ENCODE peak calls at places on chromosomes 5 and 9, in four cellular contexts. L is GM12878, P is HepG2, V is K562. D is an unnamed sample.

GRCh38 chr5:133075572-133076536 is 24.0 kb downstream of the HSPA4 start:
- DNase-seq in L (no peak), P (peak), V (no peak), D (no peak)

GRCh38 chr5:142627371-142628217 is 58.3 kb downstream of the FGF1 start:
- DNase-seq in L (no peak), P (no peak), V (no peak), D (no peak)

GRCh38 chr5:173745123-173745522 is 128.7 kb upstream of the BOD1 start:
- DNase-seq in L (peak), P (no peak), V (no peak), D (peak)

GRCh38 chr9:107141967-107142366 is 141.1 kb upstream of the RAD23B start:
- DNase-seq in L (no peak), P (no peak), V (no peak), D (peak)

GRCh38 chr9:90007516-90008430 is 403.0 kb downstream of the GADD45G start:
- DNase-seq in L (no peak), P (no peak), V (no peak), D (peak)

GRCh38 chr5:64166201-64166959 is 737 bp downstream of the RNF180 start:
- DNase-seq in L (no peak), P (no peak), V (no peak), D (peak)

GRCh38 chr5:37619353-37619752 is 220.5 kb downstream of the GDNF start:
- DNase-seq in L (no peak), P (no peak), V (no peak), D (no peak)

GRCh38 chr9:3719286-3719685 is 193.5 kb upstream of the RFX3 start:
- DNase-seq in L (no peak), P (no peak), V (no peak), D (no peak)

GRCh38 chr5:141872496-141873356 is 5.5 kb downstream of the PCDH1 start:
- DNase-seq in L (no peak), P (no peak), V (no peak), D (peak)

GRCh38 chr9:79222483-79222882 is 349.3 kb upstream of the TLE4 start:
- DNase-seq in L (no peak), P (no peak), V (no peak), D (no peak)

GRCh38 chr9:137429974-137430722 is 7.0 kb downstream of the NOXA1 start:
- DNase-seq in L (no peak), P (no peak), V (peak), D (peak)

GRCh38 chr9:76519027-76519835 is 60.2 kb downstream of the GCNT1 start:
- DNase-seq in L (no peak), P (no peak), V (no peak), D (no peak)

GRCh38 chr5:36657563-36657995 is 51.2 kb downstream of the SLC1A3 start:
- DNase-seq in L (no peak), P (peak), V (no peak), D (no peak)

GRCh38 chr5:8956659-8957058 is 589.2 kb downstream of the SEMA5A start:
- DNase-seq in L (no peak), P (no peak), V (no peak), D (no peak)

GRCh38 chr9:128072144-128073021 is 4.4 kb downstream of the SLC25A25 start:
- DNase-seq in L (peak), P (no peak), V (peak), D (no peak)

GRCh38 chr5:102654559-102655354 is 100.3 kb upstream of the PAM start:
- DNase-seq in L (no peak), P (no peak), V (no peak), D (no peak)

GRCh38 chr5:71790433-71790832 is 71.4 kb downstream of the CARTPT start:
- DNase-seq in L (no peak), P (no peak), V (no peak), D (no peak)

GRCh38 chr9:136013116-136013515 is 51.9 kb upstream of the UBAC1 start:
- DNase-seq in L (no peak), P (no peak), V (no peak), D (no peak)

DNA sequence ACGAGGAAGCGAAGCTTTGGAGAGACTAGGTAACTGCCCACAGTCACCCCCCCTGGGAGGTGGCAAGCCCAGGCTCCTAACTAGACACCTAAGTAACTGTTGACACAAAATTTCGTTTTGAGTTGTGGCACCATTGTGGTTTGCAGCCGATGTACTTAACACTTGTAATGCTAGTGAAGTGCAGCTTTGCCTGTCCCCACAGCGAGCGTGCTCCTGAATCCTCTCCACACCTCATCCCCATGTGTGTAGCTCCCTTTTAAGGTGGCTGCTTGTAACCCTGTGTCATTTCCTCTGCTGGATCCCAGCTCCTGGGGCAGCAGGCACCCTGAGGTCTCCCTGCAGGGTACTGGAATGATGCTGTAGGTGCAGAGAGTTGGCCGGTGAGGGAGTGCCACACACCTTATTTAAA is 114.9 kb downstream of the TRIO start:
- DNase-seq in L (peak), P (no peak), V (no peak), D (no peak)
- H3K4me3 ChIP-seq in L (peak), P (no peak), V (no peak), D (peak)

DNA sequence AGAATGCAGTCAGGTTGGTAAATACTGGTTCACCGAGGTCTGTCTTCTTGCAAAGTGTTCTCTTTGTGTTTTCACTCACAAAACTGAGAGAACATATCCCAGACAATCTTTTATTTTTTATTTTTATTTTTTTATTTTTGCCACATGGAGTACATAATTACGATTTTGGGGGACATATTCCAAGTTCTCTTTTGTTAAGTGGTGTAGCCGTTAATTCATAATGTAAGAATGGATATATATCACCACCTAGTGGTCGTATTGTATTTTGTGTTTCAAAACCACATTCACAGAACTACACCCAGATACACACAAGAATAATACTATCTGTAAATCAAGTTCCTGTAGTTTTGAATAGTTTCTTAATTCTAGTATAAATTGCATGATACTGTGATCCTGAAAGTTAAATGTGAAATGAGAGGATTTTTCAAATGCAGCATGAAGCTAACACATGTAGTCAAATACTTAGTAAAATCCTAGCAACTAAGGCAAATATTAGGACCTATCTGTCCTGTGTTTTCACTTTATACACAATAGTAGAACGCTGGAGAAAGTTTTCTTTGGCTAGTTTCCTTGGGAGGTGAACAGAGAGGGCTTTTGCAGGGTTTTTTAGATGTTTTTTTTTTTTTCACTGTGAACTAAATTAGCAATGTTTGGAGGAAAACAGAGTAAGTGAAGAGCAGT is 92.7 kb downstream of the VCAN start:
- DNase-seq in L (no peak), P (peak), V (peak), D (peak)
- TF ChIP-seq CREB1 in L (no peak), P (no peak), V (no peak), D (no peak)

GRCh38 chr5:149358818-149359217 is 972 bp downstream of the PCYOX1L start:
- DNase-seq in L (no peak), P (no peak), V (no peak), D (no peak)
- H3K4me3 ChIP-seq in L (peak), P (no peak), V (peak), D (peak)

GRCh38 chr9:98087420-98088354 is 31.2 kb downstream of the NANS start:
- DNase-seq in L (no peak), P (no peak), V (no peak), D (peak)
- TF ChIP-seq CREB1 in L (no peak), P (no peak), V (no peak), D (peak)

DNA sequence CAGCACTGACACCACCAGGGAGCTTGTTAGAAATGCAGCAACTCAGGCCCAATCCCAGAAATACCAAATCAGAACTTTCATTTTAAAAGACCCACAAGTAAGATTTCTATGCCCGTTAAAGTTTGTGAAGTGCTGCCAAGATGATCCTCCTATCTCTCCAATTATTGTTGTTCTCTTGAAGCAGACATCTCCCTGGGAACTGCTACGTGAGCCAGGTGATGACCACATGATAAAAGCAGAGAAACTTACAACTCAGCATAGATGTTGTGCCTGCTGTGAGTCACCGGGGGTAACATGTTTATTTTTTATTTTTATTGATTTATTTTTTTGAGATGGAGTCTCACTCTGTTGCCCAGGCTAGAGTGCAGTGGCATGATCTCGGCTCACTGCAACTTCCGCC is 34.4 kb downstream of the GCNT4 start:
- DNase-seq in L (no peak), P (no peak), V (no peak), D (no peak)
- H3K4me3 ChIP-seq in L (no peak), P (no peak), V (no peak), D (no peak)

GRCh38 chr9:91060520-91061343 is 259.1 kb downstream of the SYK start:
- DNase-seq in L (no peak), P (peak), V (no peak), D (no peak)
- TF ChIP-seq CREB1 in L (no peak), P (peak), V (no peak), D (no peak)

DNA sequence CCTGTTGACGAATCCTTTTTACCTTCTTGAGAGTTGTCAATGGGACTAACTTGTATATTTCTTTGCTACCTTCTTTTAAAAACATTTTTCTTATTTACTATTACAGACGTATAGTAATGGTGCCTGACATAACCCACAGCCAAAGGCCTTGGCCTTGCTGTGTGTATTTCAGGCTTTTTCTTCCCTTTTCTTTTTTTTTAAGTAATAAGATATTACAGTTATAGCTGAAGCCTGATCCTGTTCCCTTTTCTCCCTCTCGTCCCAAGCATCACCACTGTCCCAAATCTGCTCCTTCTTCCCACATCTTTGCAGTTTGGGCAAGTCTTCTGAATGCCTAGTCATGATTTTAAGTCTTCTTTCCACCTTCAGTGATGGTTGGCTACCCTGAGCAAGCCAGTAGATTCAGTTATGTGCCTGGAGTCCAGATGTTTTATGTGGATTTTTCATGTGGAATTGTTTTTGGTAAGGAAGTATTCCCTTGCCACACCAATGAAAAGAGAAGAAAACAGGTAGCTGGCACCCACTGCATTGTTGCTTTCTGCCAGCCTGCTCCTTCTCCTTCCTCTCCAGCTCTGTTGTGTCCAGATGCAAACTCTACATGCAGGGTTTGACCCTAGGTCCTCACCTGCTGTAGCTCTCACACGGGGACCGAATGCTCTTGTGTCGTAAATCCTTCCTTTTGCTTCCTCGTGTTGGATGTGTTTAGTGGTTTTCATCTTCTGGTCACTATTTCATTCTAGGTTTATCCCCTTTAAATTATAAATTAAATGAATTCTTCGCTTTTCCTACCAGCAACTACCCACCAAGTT is 26.5 kb downstream of the ABL1 start:
- DNase-seq in L (no peak), P (no peak), V (no peak), D (no peak)
- H3K4me3 ChIP-seq in L (no peak), P (no peak), V (no peak), D (no peak)

DNA sequence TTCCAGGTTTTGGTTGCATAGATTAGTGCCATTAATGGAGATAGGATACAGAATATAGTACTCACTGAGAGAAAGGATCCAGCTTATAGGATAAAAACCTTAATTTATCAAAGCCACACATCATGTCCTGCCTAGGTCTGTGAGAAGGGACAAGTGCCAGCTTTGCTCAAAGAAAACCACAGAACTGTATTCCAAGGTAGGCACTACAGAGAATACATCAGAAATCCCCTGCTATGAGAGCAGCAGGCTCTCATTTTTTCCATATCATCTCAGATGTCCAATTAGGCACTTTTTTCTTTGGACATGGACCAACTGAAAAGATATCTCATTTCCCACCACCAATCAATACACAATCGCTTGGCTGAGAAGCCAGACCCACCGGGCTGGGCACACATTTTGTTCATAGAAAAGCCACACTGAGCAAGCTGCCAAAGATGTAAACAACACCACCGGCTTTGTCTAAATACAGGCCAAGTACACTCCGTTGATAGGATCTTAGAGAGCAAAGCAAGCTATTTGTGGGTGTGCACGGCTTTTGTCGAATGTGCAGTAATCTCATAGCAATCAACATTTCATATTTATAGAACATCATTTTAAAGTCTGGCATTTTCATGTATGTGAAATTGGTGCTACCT is 25.9 kb downstream of the STOM start:
- DNase-seq in L (no peak), P (no peak), V (no peak), D (no peak)
- TF ChIP-seq CREB1 in L (no peak), P (no peak), V (no peak), D (no peak)

DNA sequence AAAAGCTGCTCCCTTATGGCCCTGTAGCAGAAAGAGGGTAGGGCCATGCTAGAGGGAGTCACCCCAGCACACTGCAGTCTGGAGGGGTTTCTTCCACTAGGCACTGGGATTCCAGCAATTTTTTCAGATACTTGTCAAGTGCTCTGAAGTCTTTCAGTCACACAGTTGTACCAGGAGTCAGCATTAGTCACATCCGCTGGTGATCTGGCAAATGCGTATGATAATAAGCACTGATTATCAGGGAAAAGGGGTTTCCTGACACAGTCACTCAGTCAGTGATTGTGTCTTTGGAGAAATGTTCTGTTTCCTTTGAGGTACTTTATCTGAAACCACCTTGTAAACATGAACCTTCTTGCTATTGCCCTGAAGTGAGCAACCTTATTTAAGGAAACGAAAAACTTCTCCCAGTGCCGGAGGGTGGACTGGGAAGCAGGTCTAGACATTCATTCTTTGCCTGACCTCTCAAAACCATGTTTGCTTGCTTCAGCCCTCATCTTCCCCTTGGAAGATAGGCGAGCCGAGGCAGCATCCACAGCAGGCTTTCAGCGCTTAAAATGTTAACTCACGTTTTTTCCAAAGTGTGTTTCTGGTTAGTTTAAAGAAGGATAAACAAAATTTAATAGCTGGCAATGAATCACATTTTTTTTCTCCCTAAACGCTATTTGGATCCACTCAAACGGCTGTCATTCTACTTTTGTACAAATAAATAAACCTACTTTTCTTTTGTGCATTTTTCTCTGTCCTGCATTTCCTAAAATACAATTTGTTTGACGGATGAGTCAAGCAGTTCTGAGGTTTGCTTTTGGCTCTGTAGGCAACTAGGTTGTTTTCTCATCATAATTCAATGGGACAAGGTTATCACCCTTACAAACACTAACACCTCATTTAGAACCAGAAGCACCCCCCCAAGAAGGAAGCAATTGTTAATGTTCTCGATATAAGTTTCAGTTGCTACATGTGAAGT is 77.7 kb downstream of the FOXD1 start:
- DNase-seq in L (no peak), P (no peak), V (no peak), D (no peak)
- H3K4me3 ChIP-seq in L (no peak), P (no peak), V (no peak), D (no peak)

GRCh38 chr9:13049223-13049622 is 230.3 kb downstream of the MPDZ start:
- DNase-seq in L (no peak), P (no peak), V (no peak), D (peak)
- TF ChIP-seq CREB1 in L (no peak), P (no peak), V (no peak), D (no peak)